ENCODE peak calls at places on chromosome X, in four cellular contexts. M, X, Q and E are unnamed samples.

GRCh38 chrX:123835661-123836371 is 24.0 kb upstream of the XIAP start:
- DNase-seq in Q (no peak), M (no peak), X (no peak), E (no peak)

GRCh38 chrX:51568586-51568985 is 50.1 kb downstream of the CENPVL3 start:
- DNase-seq in M (no peak), Q (peak; percentile 76), X (no peak), E (no peak)

GRCh38 chrX:134173541-134174272 is 63.3 kb upstream of the CCDC160 start:
- DNase-seq in Q (no peak), X (no peak), M (peak; percentile 22), E (no peak)

GRCh38 chrX:149837639-149838038 is 43.3 kb upstream of the MAGEA8 start:
- DNase-seq in X (no peak), Q (no peak), M (no peak), E (no peak)

GRCh38 chrX:9788908-9789307 is 2.7 kb downstream of the SHROOM2 start:
- DNase-seq in M (no peak), Q (no peak), X (no peak), E (no peak)

GRCh38 chrX:54561622-54562021 is 31.6 kb downstream of the GNL3L start:
- DNase-seq in Q (no peak), X (no peak), M (no peak), E (no peak)

GRCh38 chrX:71178908-71179307 is 34.3 kb downstream of the NLGN3 start:
- DNase-seq in M (peak; percentile 65), Q (peak; percentile 50), X (peak; percentile 81), E (no peak)

GRCh38 chrX:44874481-44875184 is 1.6 kb downstream of the KDM6A start:
- DNase-seq in M (peak; percentile 77), X (peak; percentile 75), Q (no peak), E (no peak)

GRCh38 chrX:71622347-71623104 is 4.2 kb upstream of the CXCR3 start:
- DNase-seq in X (peak; percentile 44), Q (no peak), M (peak; percentile 35), E (peak; percentile 66)

GRCh38 chrX:119303137-119303536 is 67.1 kb downstream of the PGRMC1 start:
- DNase-seq in M (no peak), X (no peak), Q (no peak), E (no peak)

GRCh38 chrX:67555578-67556203 is 11.9 kb downstream of the AR start:
- DNase-seq in M (peak; percentile 45), Q (peak; percentile 8), X (peak; percentile 43), E (peak; percentile 32)

GRCh38 chrX:7927259-7928167 is at the start of gene PNPLA4:
- DNase-seq in M (peak; percentile 81), X (peak; percentile 89), Q (no peak), E (peak; percentile 72)

GRCh38 chrX:93538575-93538974 is 134.8 kb downstream of the NAP1L3 start:
- DNase-seq in M (peak; percentile 4), Q (no peak), X (peak; percentile 0), E (no peak)

GRCh38 chrX:139058831-139059495 is 347.4 kb upstream of the FGF13 start:
- DNase-seq in X (peak; percentile 58), Q (no peak), M (no peak), E (no peak)

GRCh38 chrX:120559799-120560198 is 963 bp downstream of the CUL4B start:
- DNase-seq in X (peak; percentile 19), M (no peak), Q (no peak), E (no peak)

GRCh38 chrX:15173411-15173810 is 96.5 kb downstream of the ASB9 start:
- DNase-seq in Q (no peak), M (no peak), X (no peak), E (no peak)

GRCh38 chrX:35890699-35891098 is 28.8 kb upstream of the CFAP47 start:
- DNase-seq in M (peak; percentile 38), X (peak; percentile 58), Q (peak; percentile 0), E (no peak)

GRCh38 chrX:16528620-16529019 is 121.3 kb upstream of the S100G start:
- DNase-seq in Q (no peak), X (no peak), M (no peak), E (no peak)

GRCh38 chrX:19728083-19728648 is 159.2 kb downstream of the SH3KBP1 start:
- DNase-seq in Q (no peak), M (no peak), X (no peak), E (no peak)

GRCh38 chrX:49988128-49988527 is 65.7 kb downstream of the CLCN5 start:
- DNase-seq in M (no peak), X (no peak), Q (no peak), E (no peak)

GRCh38 chrX:29233592-29234179 is 646.4 kb downstream of the IL1RAPL1 start:
- DNase-seq in Q (no peak), M (no peak), X (no peak), E (no peak)

GRCh38 chrX:15747626-15748173 is 9.6 kb downstream of the CA5B start:
- DNase-seq in Q (no peak), X (peak; percentile 57), M (no peak), E (no peak)

GRCh38 chrX:50770702-50771101 is 43.3 kb downstream of the SHROOM4 start:
- DNase-seq in M (no peak), X (no peak), Q (no peak), E (no peak)

GRCh38 chrX:13102636-13103035 is 58.2 kb upstream of the FAM9C start:
- DNase-seq in X (no peak), M (no peak), Q (no peak), E (no peak)

GRCh38 chrX:4710618-4711433 is 997.4 kb upstream of the PRKX start:
- DNase-seq in M (no peak), Q (no peak), X (peak; percentile 1), E (peak; percentile 96)

GRCh38 chrX:68936186-68936585 is 107.4 kb downstream of the EFNB1 start:
- DNase-seq in M (no peak), Q (no peak), X (no peak), E (no peak)

GRCh38 chrX:18895157-18895952 is 88.6 kb downstream of the PHKA2 start:
- DNase-seq in X (no peak), M (peak; percentile 49), Q (no peak), E (no peak)

GRCh38 chrX:100673397-100673953 is 29.5 kb downstream of the SRPX2 start:
- DNase-seq in Q (no peak), X (no peak), M (no peak), E (no peak)

GRCh38 chrX:153922932-153923857 is 2.9 kb downstream of the ARHGAP4 start:
- DNase-seq in M (peak; percentile 90), Q (no peak), X (no peak), E (no peak)

GRCh38 chrX:154019061-154019621 is 561 bp downstream of the IRAK1 start:
- DNase-seq in M (peak; percentile 66), X (peak; percentile 19), Q (no peak), E (peak; percentile 35)

GRCh38 chrX:31435592-31435991 is 363.8 kb upstream of the FTHL17 start:
- DNase-seq in M (no peak), X (no peak), Q (no peak), E (no peak)

GRCh38 chrX:40006025-40007017 is 91.4 kb downstream of the BCOR start:
- DNase-seq in X (no peak), Q (no peak), M (peak; percentile 21), E (no peak)

GRCh38 chrX:47384502-47384901 is 14.1 kb downstream of the ZNF157 start:
- DNase-seq in Q (peak; percentile 39), X (peak; percentile 75), M (peak; percentile 54), E (no peak)

DNA sequence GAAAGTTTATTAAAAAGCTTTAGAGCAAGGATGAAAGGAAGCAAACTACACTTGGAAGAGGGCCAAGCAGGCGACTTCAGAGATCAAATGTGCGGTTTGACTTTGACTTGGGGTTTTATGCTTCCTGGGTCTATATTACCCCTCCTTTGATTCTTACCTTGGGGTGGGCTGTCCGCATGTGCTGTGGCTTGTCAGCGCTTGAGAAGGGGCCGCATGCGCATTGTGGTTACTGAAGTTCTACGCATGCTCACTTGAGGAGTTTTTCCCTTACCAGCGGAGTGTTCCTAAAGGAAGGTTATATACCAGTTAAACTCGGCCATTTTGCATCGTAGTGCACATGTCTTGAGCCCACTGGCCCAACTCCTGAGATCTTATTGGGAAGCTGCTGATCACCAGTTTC is 9.9 kb downstream of the ZNF157 start:
- DNase-seq in Q (no peak), M (no peak), X (no peak), E (no peak)
- TF ChIP-seq POLR2AphosphoS5 in Q (no peak), M (no peak), X (no peak), E (no peak)

DNA sequence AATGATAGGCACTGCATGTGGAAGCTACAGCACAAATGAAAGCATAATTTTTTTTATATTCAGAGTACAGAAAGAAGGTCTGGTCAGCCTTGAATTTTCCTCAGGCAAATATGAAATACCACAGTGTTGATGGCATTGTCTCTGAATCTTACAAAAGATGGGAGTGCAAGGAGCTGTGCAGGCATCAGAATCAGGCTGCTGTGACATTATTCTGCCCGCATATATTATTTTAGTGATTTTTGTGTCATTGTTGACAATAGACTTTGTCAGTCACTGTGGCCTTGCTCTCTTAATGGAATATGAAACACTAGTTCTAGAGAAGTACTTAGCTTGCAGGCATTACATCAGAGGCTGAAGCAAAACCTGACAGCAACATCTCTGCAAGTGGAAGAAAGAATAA is 42.5 kb downstream of the SYTL5 start:
- DNase-seq in X (no peak), M (no peak), Q (no peak), E (no peak)
- TF ChIP-seq REST in X (no peak), M (no peak), Q (no peak), E (no peak)

GRCh38 chrX:46627044-46627443 is 53.5 kb downstream of the CHST7 start:
- DNase-seq in Q (no peak), X (no peak), M (no peak), E (no peak)

GRCh38 chrX:46630141-46630540 is 56.6 kb downstream of the CHST7 start:
- DNase-seq in Q (no peak), X (no peak), M (no peak), E (no peak)

GRCh38 chrX:46626566-46626965 is 53.0 kb downstream of the CHST7 start:
- DNase-seq in X (no peak), Q (no peak), M (no peak), E (peak; percentile 88)

GRCh38 chrX:46627700-46628405 is 54.3 kb downstream of the CHST7 start:
- DNase-seq in Q (no peak), M (no peak), X (no peak), E (no peak)

GRCh38 chrX:46628406-46629371 is 55.1 kb downstream of the CHST7 start:
- DNase-seq in M (no peak), X (no peak), Q (no peak), E (peak; percentile 72)
- TF ChIP-seq POLR2AphosphoS5 in M (no peak), X (no peak), Q (no peak), E (no peak)

GRCh38 chrX:1450381-1451161 is 2.1 kb downstream of the ASMTL start:
- DNase-seq in X (no peak), Q (no peak), M (no peak), E (no peak)
- TF ChIP-seq REST in X (no peak), Q (no peak), M (no peak), E (no peak)

GRCh38 chrX:634306-634958 is 3.8 kb downstream of the SHOX start:
- DNase-seq in Q (no peak), X (no peak), M (no peak), E (no peak)
- TF ChIP-seq POLR2AphosphoS5 in Q (no peak), X (no peak), M (no peak), E (no peak)

GRCh38 chrX:150966235-150966634 is 16.9 kb upstream of the HMGB3 start:
- DNase-seq in Q (no peak), X (no peak), M (no peak), E (no peak)
- TF ChIP-seq REST in Q (no peak), X (no peak), M (no peak), E (no peak)